ENCODE peak calls at places on chromosomes 7 and 10, in five cellular contexts. J is stimulated activated CD4-positive, alpha-beta T cell treated with anti-CD3 and anti-CD28 coated beads, Interleukin-4, amount 100 ng/mL, for 24 hours; B is CD4-positive, alpha-beta T cell; Y is activated T-helper 1 cell treated with anti-CD3 and anti-CD28 coated beads, Interleukin-12 subunit alpha, Interleukin-12 subunit beta, Interleukin-2, Interleukin-4 antibody, amounts not matched to agents 30 ng/mL and 10 ng/mL and 1 ng/mL, durations not matched to agents 14 hours and 24 hours and 36 hours; X is SIG-M5. H is an unnamed sample.

GRCh38 chr10:71366710-71367109 is 30.0 kb upstream of the CDH23 start:
- DNase-seq in Y (no peak), B (no peak), J (no peak), X (no peak), H (no peak)

GRCh38 chr7:37068902-37069301 is 344.6 kb upstream of the AOAH start:
- DNase-seq in X (no peak), B (no peak), Y (no peak), J (no peak), H (no peak)

GRCh38 chr7:73906874-73907273 is 45.9 kb downstream of the TMEM270 start:
- DNase-seq in Y (no peak), J (no peak), B (no peak), X (no peak), H (no peak)

GRCh38 chr7:46626261-46627037 is 705.4 kb upstream of the IGFBP3 start:
- DNase-seq in X (no peak), J (no peak), Y (no peak), B (no peak), H (no peak)

GRCh38 chr10:13877154-13877909 is 290.6 kb downstream of the PRPF18 start:
- DNase-seq in B (no peak), X (no peak), Y (no peak), J (no peak), H (peak; percentile 55)

GRCh38 chr10:68083953-68084352 is 8.9 kb upstream of the HERC4 start:
- DNase-seq in B (no peak), Y (no peak), J (no peak), X (no peak), H (no peak)

GRCh38 chr10:118970770-118971169 is 58.7 kb upstream of the NANOS1 start:
- DNase-seq in Y (no peak), B (no peak), X (no peak), J (no peak), H (no peak)

GRCh38 chr10:101136007-101136707 is 5.1 kb downstream of the TLX1 start:
- DNase-seq in J (no peak), Y (no peak), X (no peak), B (no peak), H (no peak)

GRCh38 chr10:79385804-79386531 is 38.7 kb downstream of the PPIF start:
- DNase-seq in J (no peak), B (no peak), X (no peak), Y (no peak), H (no peak)

GRCh38 chr7:114354306-114354705 is 60.3 kb upstream of the FOXP2 start:
- DNase-seq in J (no peak), X (no peak), Y (no peak), B (no peak), H (no peak)

GRCh38 chr7:5445991-5446594 is 22.5 kb upstream of the TNRC18 start:
- DNase-seq in B (no peak), Y (no peak), X (no peak), J (no peak), H (no peak)

GRCh38 chr7:12638851-12639467 is 48.5 kb upstream of the ARL4A start:
- DNase-seq in X (no peak), B (no peak), Y (no peak), J (no peak), H (peak; percentile 49)

GRCh38 chr7:150992833-150993302 is 2.1 kb downstream of the NOS3 start:
- DNase-seq in X (no peak), Y (no peak), B (no peak), J (no peak), H (peak; percentile 44)

GRCh38 chr7:37557810-37558209 is 109.1 kb upstream of the ELMO1 start:
- DNase-seq in J (no peak), X (no peak), Y (no peak), B (no peak), H (no peak)

GRCh38 chr7:143504937-143505297 is 27.2 kb downstream of the TAS2R41 start:
- DNase-seq in B (no peak), X (no peak), J (no peak), Y (no peak), H (peak; percentile 18)

GRCh38 chr7:3564231-3564630 is 263.2 kb downstream of the SDK1 start:
- DNase-seq in Y (no peak), B (no peak), J (no peak), X (no peak), H (no peak)

GRCh38 chr7:25392571-25393338 is 164.5 kb upstream of the NPVF start:
- DNase-seq in Y (no peak), J (no peak), X (no peak), B (no peak), H (no peak)

GRCh38 chr10:3424102-3424803 is 251.7 kb upstream of the PITRM1 start:
- DNase-seq in Y (no peak), J (no peak), B (no peak), X (no peak), H (peak; percentile 79)

GRCh38 chr10:96794786-96795733 is 37.0 kb upstream of the LCOR start:
- DNase-seq in X (no peak), B (no peak), Y (no peak), J (no peak), H (peak; percentile 7)